ENCODE peak calls at places on chromosomes 11 and 22, in ten cellular contexts. Z, C, J, E, F, G, V, H, O and W are unnamed samples.

GRCh38 chr22:42321908-42322561 is 51.6 kb upstream of the TCF20 start:
- DNase-seq in J (no peak), E (no peak), H (no peak), Z (no peak), G (no peak), C (no peak), F (peak), O (no peak), V (no peak), W (peak)

GRCh38 chr22:22687638-22688500 is 43.5 kb downstream of the GGTLC2 start:
- DNase-seq in V (peak), J (peak), F (peak), H (no peak), C (no peak), G (no peak), E (no peak), Z (peak), O (peak), W (no peak)

GRCh38 chr11:74543991-74544390 is 48.4 kb upstream of the POLD3 start:
- DNase-seq in J (no peak), H (no peak), C (no peak), Z (peak), O (no peak), V (no peak), E (no peak), F (no peak), G (no peak), W (no peak)

GRCh38 chr22:34160117-34160758 is 240.0 kb upstream of the LARGE1 start:
- DNase-seq in V (no peak), G (no peak), F (no peak), J (no peak), Z (no peak), H (no peak), C (no peak), E (no peak), O (no peak), W (no peak)

GRCh38 chr11:496834-497564 is 10.0 kb downstream of the RNH1 start:
- DNase-seq in F (no peak), H (no peak), O (no peak), J (no peak), E (no peak), G (no peak), C (no peak), V (no peak), Z (no peak), W (no peak)

GRCh38 chr22:17352798-17353197 is 16.5 kb upstream of the CECR2 start:
- DNase-seq in F (no peak), G (no peak), C (no peak), J (no peak), E (no peak), Z (no peak), V (no peak), O (no peak), H (no peak), W (no peak)

GRCh38 chr11:2566223-2567025 is 121.6 kb downstream of the KCNQ1 start:
- DNase-seq in Z (no peak), O (no peak), G (no peak), J (no peak), C (peak), F (no peak), E (no peak), H (no peak), V (no peak), W (no peak)

GRCh38 chr11:117096140-117096972 is 1.9 kb downstream of the SIK3 start:
- DNase-seq in Z (no peak), E (no peak), V (peak), F (no peak), G (no peak), C (no peak), H (no peak), O (no peak), J (no peak), W (no peak)

GRCh38 chr11:130188047-130188446 is 28.5 kb downstream of the ST14 start:
- DNase-seq in H (no peak), O (no peak), E (no peak), Z (no peak), C (no peak), G (no peak), J (no peak), F (no peak), V (no peak), W (no peak)

GRCh38 chr22:23801238-23801821 is 14.6 kb downstream of the SMARCB1 start:
- DNase-seq in Z (no peak), V (no peak), O (no peak), E (no peak), F (no peak), C (peak), J (no peak), H (no peak), G (no peak), W (no peak)

GRCh38 chr11:503179-503981 is 3.7 kb downstream of the RNH1 start:
- DNase-seq in J (peak), G (no peak), E (no peak), H (no peak), V (peak), C (no peak), O (no peak), F (no peak), Z (no peak), W (no peak)

GRCh38 chr22:50246242-50247175 is 1.7 kb upstream of the TUBGCP6 start:
- DNase-seq in G (no peak), O (no peak), J (no peak), V (no peak), F (no peak), E (no peak), Z (no peak), H (no peak), C (no peak), W (no peak)

GRCh38 chr22:40525250-40525884 is 111.2 kb downstream of the MRTFA start:
- DNase-seq in V (peak), O (peak), E (no peak), Z (no peak), C (no peak), G (peak), J (no peak), H (peak), F (no peak), W (no peak)

GRCh38 chr11:57467508-57468157 is 7.3 kb downstream of the RTN4RL2 start:
- DNase-seq in F (no peak), O (no peak), E (no peak), J (no peak), V (no peak), H (no peak), C (no peak), G (no peak), Z (no peak), W (no peak)

GRCh38 chr11:108135845-108136599 is 14.7 kb downstream of the ACAT1 start:
- DNase-seq in J (peak), H (no peak), G (no peak), Z (peak), C (no peak), E (no peak), V (peak), O (no peak), F (no peak), W (no peak)

GRCh38 chr11:68439355-68440065 is 21.0 kb upstream of the PPP6R3 start:
- DNase-seq in G (no peak), O (no peak), H (no peak), E (no peak), J (no peak), F (no peak), V (no peak), C (no peak), Z (no peak), W (no peak)

GRCh38 chr11:57249384-57250319 is 12.6 kb upstream of the APLNR start:
- DNase-seq in J (peak), E (no peak), H (no peak), F (peak), V (peak), O (peak), G (no peak), Z (peak), C (peak), W (no peak)

GRCh38 chr11:79400717-79401330 is 40.0 kb downstream of the TENM4 start:
- DNase-seq in E (no peak), G (no peak), F (no peak), Z (peak), V (peak), C (peak), H (no peak), O (peak), J (no peak), W (no peak)

GRCh38 chr11:19116315-19116970 is 525 bp upstream of the ZDHHC13 start:
- DNase-seq in H (no peak), C (no peak), J (no peak), E (no peak), V (no peak), Z (no peak), O (no peak), G (no peak), F (no peak), W (no peak)

GRCh38 chr11:113085446-113085845 is 124.2 kb downstream of the NCAM1 start:
- DNase-seq in H (no peak), F (no peak), O (no peak), E (no peak), Z (no peak), C (no peak), J (no peak), V (no peak), G (no peak), W (no peak)

GRCh38 chr22:29716814-29717213 is 3.0 kb upstream of the CABP7 start:
- DNase-seq in E (no peak), Z (peak), V (peak), O (peak), G (no peak), F (no peak), C (no peak), H (no peak), J (peak), W (no peak)

GRCh38 chr11:116233581-116233980 is 539.2 kb downstream of the BUD13 start:
- DNase-seq in Z (no peak), G (no peak), V (no peak), H (no peak), F (no peak), E (no peak), O (peak), J (no peak), C (no peak), W (no peak)

GRCh38 chr22:31977939-31978338 is 33.6 kb downstream of the YWHAH start:
- DNase-seq in E (no peak), V (no peak), G (no peak), F (no peak), Z (no peak), O (no peak), H (no peak), J (no peak), C (no peak), W (no peak)

GRCh38 chr11:128467610-128468041 is 119.7 kb downstream of the ETS1 start:
- DNase-seq in J (peak), G (no peak), E (no peak), V (peak), Z (peak), C (peak), O (no peak), H (no peak), F (no peak), W (no peak)

GRCh38 chr11:57597971-57598830 is 716 bp downstream of the SERPING1 start:
- DNase-seq in Z (no peak), G (no peak), C (peak), F (no peak), J (peak), E (no peak), O (peak), V (peak), H (no peak), W (no peak)

GRCh38 chr11:125881291-125881690 is 6.2 kb upstream of the HYLS1 start:
- DNase-seq in E (no peak), O (no peak), Z (no peak), F (no peak), G (no peak), H (no peak), J (no peak), C (no peak), V (no peak), W (no peak)

GRCh38 chr11:32080381-32080980 is 10.4 kb upstream of the RCN1 start:
- DNase-seq in O (no peak), E (no peak), H (no peak), V (no peak), J (no peak), G (no peak), C (no peak), Z (no peak), F (no peak), W (no peak)

GRCh38 chr11:32391479-32391878 is 43.9 kb downstream of the WT1 start:
- DNase-seq in J (no peak), C (no peak), F (no peak), O (no peak), G (no peak), H (no peak), Z (no peak), E (no peak), V (no peak), W (no peak)

GRCh38 chr22:49244466-49245420 is 582.9 kb downstream of the BRD1 start:
- DNase-seq in G (no peak), E (no peak), Z (no peak), F (no peak), H (no peak), V (no peak), C (peak), O (no peak), J (no peak), W (no peak)

GRCh38 chr11:2812371-2812991 is 73.1 kb downstream of the CDKN1C start:
- DNase-seq in F (no peak), G (no peak), V (peak), E (no peak), H (no peak), J (no peak), Z (no peak), C (peak), O (no peak), W (no peak)

GRCh38 chr11:85752201-85752889 is 58.6 kb downstream of the SYTL2 start:
- DNase-seq in C (no peak), G (no peak), J (no peak), V (no peak), Z (no peak), F (no peak), O (no peak), H (no peak), E (no peak), W (no peak)

GRCh38 chr11:29173660-29174062 is 843.2 kb downstream of the KCNA4 start:
- DNase-seq in G (no peak), J (peak), O (no peak), C (no peak), H (no peak), Z (peak), E (no peak), F (no peak), V (peak), W (no peak)

GRCh38 chr22:23380230-23380573 is 199.9 kb downstream of the IGLL1 start:
- DNase-seq in F (no peak), E (no peak), V (no peak), Z (no peak), C (no peak), J (no peak), G (no peak), H (no peak), O (no peak), W (no peak)

GRCh38 chr11:91946397-91947090 is 278.1 kb upstream of the FAT3 start:
- DNase-seq in G (no peak), Z (peak), F (no peak), V (peak), O (no peak), J (peak), H (no peak), C (no peak), E (no peak), W (no peak)

GRCh38 chr11:105489431-105489830 is 120.4 kb upstream of the GRIA4 start:
- DNase-seq in Z (no peak), E (no peak), V (peak), G (no peak), J (peak), H (no peak), C (no peak), F (no peak), O (peak), W (no peak)

GRCh38 chr11:72430743-72431570 is 3.4 kb downstream of the CLPB start:
- DNase-seq in C (peak), G (no peak), V (peak), E (peak), J (peak), O (peak), F (peak), Z (peak), H (no peak), W (no peak)

GRCh38 chr11:8086001-8086479 is 5.0 kb downstream of the TUB start:
- DNase-seq in F (peak), E (no peak), C (no peak), V (peak), J (peak), G (no peak), O (no peak), H (no peak), Z (peak), W (no peak)

GRCh38 chr11:61369372-61370348 is 7.5 kb downstream of the TMEM138 start:
- DNase-seq in J (peak), G (no peak), E (no peak), C (peak), F (no peak), O (no peak), Z (no peak), V (no peak), H (no peak), W (no peak)

GRCh38 chr11:2769779-2770555 is 70.2 kb upstream of the KCNQ1OT1 start:
- DNase-seq in C (peak), H (no peak), O (no peak), G (no peak), E (no peak), Z (no peak), V (no peak), J (no peak), F (no peak), W (no peak)

GRCh38 chr22:36009085-36009484 is 19.5 kb downstream of the RBFOX2 start:
- DNase-seq in Z (no peak), J (peak), F (no peak), E (no peak), H (no peak), G (no peak), O (no peak), V (peak), C (no peak), W (no peak)